ENCODE peak calls at places on chromosome 17, in five cellular contexts. One of them, this sample, is unnamed.

GRCh38 chr17:28384281-28385036 is 13.0 kb downstream of the SARM1 start:
- DNase-seq in AML-193: no peak
- DNase-seq in HEK293T: no peak
- DNase-seq in uterus: no peak
- DNase-seq in esophagus squamous epithelium: no peak
- DNase-seq in this sample: no peak

GRCh38 chr17:43040655-43041054 is 15.6 kb downstream of the RND2 start:
- DNase-seq in uterus: no peak
- DNase-seq in esophagus squamous epithelium: no peak
- DNase-seq in HEK293T: no peak
- DNase-seq in AML-193: no peak
- DNase-seq in this sample: no peak

GRCh38 chr17:5592382-5592781 is 8.1 kb upstream of the NLRP1 start:
- DNase-seq in uterus: no peak
- DNase-seq in AML-193: peak
- DNase-seq in HEK293T: peak
- DNase-seq in esophagus squamous epithelium: no peak
- DNase-seq in this sample: peak

GRCh38 chr17:27657620-27658019 is 26.6 kb downstream of the LGALS9 start:
- DNase-seq in AML-193: no peak
- DNase-seq in HEK293T: no peak
- DNase-seq in esophagus squamous epithelium: no peak
- DNase-seq in uterus: no peak
- DNase-seq in this sample: no peak

GRCh38 chr17:50049636-50050035 is 6.3 kb upstream of the ITGA3 start:
- DNase-seq in AML-193: no peak
- DNase-seq in uterus: no peak
- DNase-seq in esophagus squamous epithelium: no peak
- DNase-seq in HEK293T: no peak
- DNase-seq in this sample: no peak

GRCh38 chr17:50076591-50077235 is 18.4 kb upstream of the PDK2 start:
- DNase-seq in AML-193: no peak
- DNase-seq in esophagus squamous epithelium: no peak
- DNase-seq in uterus: no peak
- DNase-seq in HEK293T: no peak
- DNase-seq in this sample: no peak

GRCh38 chr17:63434951-63435571 is 11.0 kb downstream of the CYB561 start:
- DNase-seq in AML-193: peak
- DNase-seq in esophagus squamous epithelium: no peak
- DNase-seq in HEK293T: no peak
- DNase-seq in uterus: peak
- DNase-seq in this sample: no peak

GRCh38 chr17:61556224-61557188 is 34.5 kb downstream of the NACA2 start:
- DNase-seq in HEK293T: no peak
- DNase-seq in uterus: no peak
- DNase-seq in esophagus squamous epithelium: no peak
- DNase-seq in AML-193: no peak
- DNase-seq in this sample: no peak

GRCh38 chr17:79338142-79338541 is 263.5 kb downstream of the ENGASE start:
- DNase-seq in esophagus squamous epithelium: no peak
- DNase-seq in AML-193: no peak
- DNase-seq in uterus: no peak
- DNase-seq in HEK293T: no peak
- DNase-seq in this sample: no peak

GRCh38 chr17:17979778-17980177 is 7.1 kb downstream of the DRC3 start:
- DNase-seq in esophagus squamous epithelium: no peak
- DNase-seq in uterus: no peak
- DNase-seq in HEK293T: no peak
- DNase-seq in AML-193: no peak
- DNase-seq in this sample: no peak

GRCh38 chr17:48051278-48051677 is 3.1 kb downstream of the NFE2L1 start:
- DNase-seq in HEK293T: no peak
- DNase-seq in AML-193: no peak
- DNase-seq in esophagus squamous epithelium: no peak
- DNase-seq in uterus: peak
- DNase-seq in this sample: no peak

GRCh38 chr17:3697157-3697515 is 1.2 kb upstream of the P2RX5 start:
- DNase-seq in AML-193: no peak
- DNase-seq in esophagus squamous epithelium: no peak
- DNase-seq in HEK293T: no peak
- DNase-seq in uterus: no peak
- DNase-seq in this sample: no peak

GRCh38 chr17:9880582-9880999 is 24.5 kb downstream of the RCVRN start:
- DNase-seq in AML-193: peak
- DNase-seq in esophagus squamous epithelium: no peak
- DNase-seq in uterus: no peak
- DNase-seq in HEK293T: no peak
- DNase-seq in this sample: no peak

GRCh38 chr17:59668816-59669215 is 38.4 kb downstream of the PTRH2 start:
- DNase-seq in esophagus squamous epithelium: no peak
- DNase-seq in AML-193: peak
- DNase-seq in HEK293T: no peak
- DNase-seq in uterus: no peak
- DNase-seq in this sample: no peak

GRCh38 chr17:28948342-28948741 is 3.0 kb downstream of the PHF12 start:
- DNase-seq in HEK293T: no peak
- DNase-seq in AML-193: no peak
- DNase-seq in esophagus squamous epithelium: no peak
- DNase-seq in uterus: no peak
- DNase-seq in this sample: no peak

GRCh38 chr17:83064732-83065659 is 14.4 kb upstream of the METRNL start:
- DNase-seq in uterus: peak
- DNase-seq in AML-193: no peak
- DNase-seq in HEK293T: no peak
- DNase-seq in esophagus squamous epithelium: no peak
- DNase-seq in this sample: no peak

GRCh38 chr17:58381124-58381838 is 29.3 kb upstream of the SUPT4H1 start:
- DNase-seq in HEK293T: no peak
- DNase-seq in AML-193: no peak
- DNase-seq in uterus: no peak
- DNase-seq in esophagus squamous epithelium: no peak
- DNase-seq in this sample: peak

GRCh38 chr17:12693640-12694039 is 27.9 kb downstream of the MYOCD start:
- DNase-seq in HEK293T: no peak
- DNase-seq in esophagus squamous epithelium: no peak
- DNase-seq in uterus: no peak
- DNase-seq in AML-193: no peak
- DNase-seq in this sample: no peak

GRCh38 chr17:17528696-17529652 is 32.8 kb upstream of the RASD1 start:
- DNase-seq in AML-193: no peak
- DNase-seq in uterus: no peak
- DNase-seq in esophagus squamous epithelium: no peak
- DNase-seq in HEK293T: no peak
- DNase-seq in this sample: no peak

GRCh38 chr17:57662644-57663308 is 82.3 kb downstream of the CCDC182 start:
- DNase-seq in uterus: peak
- DNase-seq in AML-193: no peak
- DNase-seq in HEK293T: peak
- DNase-seq in esophagus squamous epithelium: peak
- DNase-seq in this sample: peak

GRCh38 chr17:76687278-76688164 is 23.2 kb downstream of the MXRA7 start:
- DNase-seq in HEK293T: no peak
- DNase-seq in AML-193: no peak
- DNase-seq in uterus: peak
- DNase-seq in esophagus squamous epithelium: no peak
- DNase-seq in this sample: no peak

GRCh38 chr17:1783834-1784611 is 22.2 kb downstream of the SERPINF1 start:
- DNase-seq in uterus: peak
- DNase-seq in esophagus squamous epithelium: no peak
- DNase-seq in HEK293T: peak
- DNase-seq in AML-193: no peak
- DNase-seq in this sample: no peak

GRCh38 chr17:37088913-37089312 is 140.2 kb downstream of the AATF start:
- DNase-seq in HEK293T: no peak
- DNase-seq in esophagus squamous epithelium: no peak
- DNase-seq in uterus: no peak
- DNase-seq in AML-193: no peak
- DNase-seq in this sample: no peak

GRCh38 chr17:76081295-76082210 is 2.6 kb downstream of the ZACN start:
- DNase-seq in AML-193: no peak
- DNase-seq in uterus: no peak
- DNase-seq in HEK293T: no peak
- DNase-seq in esophagus squamous epithelium: no peak
- DNase-seq in this sample: no peak

GRCh38 chr17:81870155-81870977 is 771 bp downstream of the ARHGDIA start:
- DNase-seq in AML-193: no peak
- DNase-seq in esophagus squamous epithelium: no peak
- DNase-seq in uterus: peak
- DNase-seq in HEK293T: no peak
- DNase-seq in this sample: no peak

GRCh38 chr17:27959382-27959709 is 66.2 kb upstream of the LYRM9 start:
- DNase-seq in HEK293T: no peak
- DNase-seq in AML-193: no peak
- DNase-seq in uterus: no peak
- DNase-seq in esophagus squamous epithelium: no peak
- DNase-seq in this sample: no peak

GRCh38 chr17:237406-237955 is 56.0 kb upstream of the DOC2B start:
- DNase-seq in AML-193: no peak
- DNase-seq in HEK293T: no peak
- DNase-seq in esophagus squamous epithelium: no peak
- DNase-seq in uterus: no peak
- DNase-seq in this sample: no peak

GRCh38 chr17:29054835-29055234 is 11.9 kb downstream of the PIPOX start:
- DNase-seq in uterus: no peak
- DNase-seq in HEK293T: no peak
- DNase-seq in AML-193: no peak
- DNase-seq in esophagus squamous epithelium: no peak
- DNase-seq in this sample: no peak

GRCh38 chr17:72365857-72366415 is 245.1 kb downstream of the SOX9 start:
- DNase-seq in uterus: no peak
- DNase-seq in AML-193: no peak
- DNase-seq in esophagus squamous epithelium: no peak
- DNase-seq in HEK293T: no peak
- DNase-seq in this sample: no peak

GRCh38 chr17:83198366-83199341 is 119.2 kb downstream of the METRNL start:
- DNase-seq in uterus: no peak
- DNase-seq in AML-193: peak
- DNase-seq in HEK293T: no peak
- DNase-seq in esophagus squamous epithelium: no peak
- DNase-seq in this sample: no peak

GRCh38 chr17:73865825-73866224 is 221.6 kb upstream of the SDK2 start:
- DNase-seq in HEK293T: no peak
- DNase-seq in uterus: no peak
- DNase-seq in esophagus squamous epithelium: no peak
- DNase-seq in AML-193: no peak
- DNase-seq in this sample: no peak

GRCh38 chr17:48997103-48997826 is at the start of gene IGF2BP1:
- DNase-seq in uterus: no peak
- DNase-seq in AML-193: no peak
- DNase-seq in HEK293T: peak
- DNase-seq in esophagus squamous epithelium: no peak
- DNase-seq in this sample: no peak

GRCh38 chr17:60526726-60527125 is 684 bp upstream of the APPBP2 start:
- DNase-seq in uterus: no peak
- DNase-seq in AML-193: no peak
- DNase-seq in HEK293T: no peak
- DNase-seq in esophagus squamous epithelium: no peak
- DNase-seq in this sample: no peak

GRCh38 chr17:46910179-46910927 is 12.6 kb upstream of the GOSR2 start:
- DNase-seq in AML-193: no peak
- DNase-seq in uterus: no peak
- DNase-seq in HEK293T: no peak
- DNase-seq in esophagus squamous epithelium: no peak
- DNase-seq in this sample: no peak

GRCh38 chr17:38868095-38868967 is 1.5 kb upstream of the LASP1 start:
- DNase-seq in esophagus squamous epithelium: no peak
- DNase-seq in AML-193: no peak
- DNase-seq in HEK293T: no peak
- DNase-seq in uterus: peak
- DNase-seq in this sample: no peak

GRCh38 chr17:75995385-75995925 is 5.2 kb upstream of the CDK3 start:
- DNase-seq in uterus: no peak
- DNase-seq in AML-193: no peak
- DNase-seq in HEK293T: no peak
- DNase-seq in esophagus squamous epithelium: no peak
- DNase-seq in this sample: no peak

GRCh38 chr17:968812-969766 is 10.5 kb downstream of the NXN start:
- DNase-seq in uterus: no peak
- DNase-seq in AML-193: no peak
- DNase-seq in esophagus squamous epithelium: no peak
- DNase-seq in HEK293T: no peak
- DNase-seq in this sample: no peak

This sample was measured in cerebellar nuclear complex.